ENCODE peak calls at places on chromosomes 4 and X, in five cellular contexts. P is activated CD8-positive, alpha-beta T cell treated with anti-CD3 and anti-CD28 coated beads, Interleukin-2, amount 10 ng/mL, durations not matched to agents 7 days and 5 days; M is right lobe of liver; N is activated gamma-delta T cell treated with anti-CD3 and anti-CD28 coated beads, Interleukin-2, amount 50 U/mL, for 16 hours; D is stimulated activated CD4-positive, alpha-beta T cell treated with anti-CD3 and anti-CD28 coated beads, TNF-alpha, amount 100 ng/mL, for 1 hour. A is an unnamed sample.

GRCh38 chr4:141016117-141016798 is 117.0 kb downstream of the RNF150 start:
- DNase-seq in N (no peak), D (no peak), P (no peak), M (no peak), A (no peak)

GRCh38 chrX:100643943-100644587 is at the start of gene SRPX2:
- DNase-seq in P (no peak), D (no peak), M (no peak), N (no peak), A (no peak)

GRCh38 chrX:370963-371745 is 15.6 kb downstream of the PPP2R3B start:
- DNase-seq in D (no peak), M (peak), N (no peak), P (no peak), A (no peak)

GRCh38 chr4:2436301-2436700 is 17.5 kb downstream of the CFAP99 start:
- DNase-seq in M (no peak), P (no peak), D (no peak), N (no peak), A (no peak)

GRCh38 chr4:2243682-2244380 is 1.9 kb upstream of the HAUS3 start:
- DNase-seq in N (no peak), M (no peak), D (no peak), P (peak), A (no peak)

GRCh38 chr4:67126115-67126514 is 419.2 kb downstream of the CENPC start:
- DNase-seq in D (no peak), P (no peak), M (no peak), N (no peak), A (no peak)

GRCh38 chr4:23972202-23972601 is 82.4 kb upstream of the PPARGC1A start:
- DNase-seq in N (no peak), M (no peak), D (no peak), P (no peak), A (no peak)

GRCh38 chr4:176137626-176138025 is 57.8 kb downstream of the SPATA4 start:
- DNase-seq in M (no peak), N (no peak), D (no peak), P (no peak), A (no peak)

GRCh38 chr4:127609484-127609883 is 23.3 kb upstream of the INTU start:
- DNase-seq in N (no peak), P (no peak), M (no peak), D (no peak), A (no peak)

GRCh38 chrX:25601323-25601722 is 536.8 kb upstream of the MAGEB18 start:
- DNase-seq in M (no peak), P (no peak), D (no peak), N (no peak), A (no peak)

GRCh38 chrX:67334323-67334722 is 209.5 kb upstream of the AR start:
- DNase-seq in P (no peak), N (no peak), D (no peak), M (no peak), A (no peak)